ENCODE peak calls at places on chromosomes 13 and 19, in four cellular contexts. X is neural crest cell, B is activated gamma-delta T cell treated with Interleukin-2 at 50 U/mL for 16 hours, U is C1 segment of cervical spinal cord. G is an unnamed sample.
A peak's percentile ranks its signal among the peaks of the same experiment; 100 is the strongest.

GRCh38 chr13:99960663-99961440 is 10.7 kb downstream of the ZIC5 start:
- DNase-seq in B (no peak), X (no peak), U (no peak), G (no peak)

GRCh38 chr13:39149896-39150295 is 111.6 kb downstream of the NHLRC3 start:
- DNase-seq in B (no peak), X (no peak), U (no peak), G (no peak)

GRCh38 chr19:1084024-1084868 is 10.9 kb downstream of the POLR2E start:
- DNase-seq in X (no peak), U (no peak), B (no peak), G (no peak)

GRCh38 chr19:33509774-33510173 is 11.8 kb downstream of the PEPD start:
- DNase-seq in B (no peak), U (no peak), X (no peak), G (no peak)

GRCh38 chr19:17842663-17843313 is 5.0 kb downstream of the JAK3 start:
- DNase-seq in X (no peak), U (no peak), B (no peak), G (no peak)

GRCh38 chr13:73984201-73984600 is 150.0 kb downstream of the KLF12 start:
- DNase-seq in B (no peak), X (no peak), U (no peak), G (no peak)

GRCh38 chr19:8577247-8577646 is at the start of gene MYO1F:
- DNase-seq in X (no peak), B (no peak), U (peak; percentile 10), G (peak; percentile 45)

GRCh38 chr19:46710687-46711086 is 6.2 kb downstream of the PRKD2 start:
- DNase-seq in B (no peak), U (no peak), X (no peak), G (no peak)

GRCh38 chr13:33167521-33167920 is 118.0 kb downstream of the STARD13 start:
- DNase-seq in B (no peak), U (no peak), X (no peak), G (no peak)

GRCh38 chr13:49836516-49836915 is 44.0 kb upstream of the KPNA3 start:
- DNase-seq in X (no peak), B (no peak), U (no peak), G (no peak)

GRCh38 chr19:48354332-48354992 is 9.3 kb downstream of the TMEM143 start:
- DNase-seq in B (no peak), X (peak; percentile 73), U (no peak), G (no peak)

G was measured in globus pallidus.